ENCODE peak calls at places on chromosomes 2 and 18, in six cellular contexts. F, A, K, B, M and U are unnamed samples. For H4K20me1, the result is how much of the 10 kb centered on the place peaks cover.

GRCh38 chr18:2905802-2906521 is 59.2 kb downstream of the EMILIN2 start:
- DNase-seq in F (peak), B (peak), K (no peak), M (no peak), A (no peak), U (peak)

GRCh38 chr2:188922191-188922590 is 52.0 kb upstream of the COL3A1 start:
- DNase-seq in F (no peak), A (no peak), M (no peak), B (peak), K (no peak), U (no peak)

GRCh38 chr2:65316072-65316471 is 88.4 kb downstream of the ACTR2 start:
- DNase-seq in K (no peak), B (peak), M (no peak), A (no peak), F (peak), U (peak)

GRCh38 chr18:58728719-58729118 is 57.5 kb downstream of the MALT1 start:
- DNase-seq in M (no peak), A (no peak), K (no peak), F (no peak), B (no peak), U (no peak)

GRCh38 chr2:220277445-220277960 is 650.1 kb downstream of the SLC4A3 start:
- DNase-seq in B (peak), F (peak), M (no peak), A (no peak), K (peak), U (peak)

GRCh38 chr18:48540329-48541025 is 1.6 kb downstream of the CTIF start:
- DNase-seq in K (peak), F (peak), M (no peak), B (peak), A (peak), U (peak)

GRCh38 chr2:72137498-72138010 is 10.1 kb downstream of the CYP26B1 start:
- DNase-seq in B (peak), A (peak), F (peak), K (peak), M (no peak), U (peak)

GRCh38 chr18:79590191-79591039 is 89.2 kb upstream of the CTDP1 start:
- DNase-seq in A (no peak), F (peak), M (no peak), K (no peak), B (no peak), U (peak)

GRCh38 chr2:182784777-182785176 is 68.7 kb downstream of the DNAJC10 start:
- DNase-seq in F (peak), M (no peak), K (no peak), B (peak), A (peak), U (peak)

GRCh38 chr2:84849271-84849952 is 31.5 kb downstream of the TRABD2A start:
- DNase-seq in M (no peak), A (no peak), K (no peak), B (peak), F (peak), U (peak)

GRCh38 chr2:241813806-241814570 is 5.0 kb downstream of the NEU4 start:
- DNase-seq in K (no peak), F (no peak), A (no peak), M (peak), B (no peak), U (no peak)

GRCh38 chr18:38751897-38752296 is 1186.3 kb upstream of the CELF4 start:
- DNase-seq in M (no peak), F (peak), B (no peak), K (no peak), A (no peak), U (no peak)

GRCh38 chr2:169504651-169505050 is 4.9 kb upstream of the KLHL41 start:
- DNase-seq in A (no peak), M (no peak), B (no peak), F (no peak), K (no peak), U (no peak)

GRCh38 chr2:222883420-222883819 is 22.6 kb downstream of the ACSL3 start:
- DNase-seq in F (no peak), B (no peak), K (no peak), A (no peak), M (no peak), U (no peak)

GRCh38 chr2:200705305-200705985 is 106.3 kb upstream of the BZW1 start:
- DNase-seq in B (no peak), F (peak), M (no peak), K (no peak), A (no peak), U (no peak)

GRCh38 chr2:147013696-147014392 is 831.0 kb upstream of the ACVR2A start:
- DNase-seq in F (no peak), A (no peak), B (no peak), K (no peak), M (no peak), U (no peak)

GRCh38 chr2:218323526-218324472 is 31.5 kb upstream of the TMBIM1 start:
- DNase-seq in B (peak), K (peak), M (no peak), F (peak), A (no peak), U (peak)

GRCh38 chr18:9081940-9082339 is 20.6 kb upstream of the NDUFV2 start:
- DNase-seq in B (no peak), M (no peak), K (no peak), A (no peak), F (no peak), U (no peak)

GRCh38 chr2:238079874-238080327 is 19.1 kb downstream of the SCLY start:
- DNase-seq in M (no peak), K (no peak), F (no peak), B (peak), A (no peak), U (no peak)

GRCh38 chr2:203683932-203684556 is 22.4 kb upstream of the CD28 start:
- DNase-seq in F (peak), M (peak), A (no peak), B (peak), K (peak), U (peak)

GRCh38 chr2:69191672-69192071 is 178.7 kb downstream of the ANTXR1 start:
- DNase-seq in B (no peak), M (no peak), A (no peak), K (no peak), F (no peak), U (no peak)

GRCh38 chr2:184560603-184561002 is 37.7 kb upstream of the ZNF804A start:
- DNase-seq in K (peak), A (no peak), M (no peak), B (no peak), F (no peak), U (no peak)

GRCh38 chr2:154386186-154386585 is 312.3 kb upstream of the KCNJ3 start:
- DNase-seq in A (no peak), B (no peak), F (no peak), K (no peak), M (no peak), U (no peak)

GRCh38 chr2:128378231-128379020 is 59.8 kb upstream of the HS6ST1 start:
- DNase-seq in F (no peak), B (no peak), K (no peak), A (no peak), M (no peak), U (no peak)

GRCh38 chr2:70553584-70554337 is at the start of gene TGFA:
- DNase-seq in A (peak), K (peak), M (no peak), B (peak), F (peak), U (peak)

GRCh38 chr2:185215497-185215896 is 523.1 kb upstream of the FSIP2 start:
- DNase-seq in K (no peak), A (no peak), M (no peak), F (no peak), B (no peak), U (no peak)

GRCh38 chr18:63137999-63138448 is 181.5 kb downstream of the BCL2 start:
- DNase-seq in F (no peak), B (no peak), K (no peak), A (no peak), M (no peak), U (no peak)

GRCh38 chr2:2264416-2264815 is 66.7 kb downstream of the MYT1L start:
- DNase-seq in F (no peak), B (no peak), A (no peak), K (no peak), M (no peak), U (no peak)

GRCh38 chr2:235856820-235857185 is 311.4 kb downstream of the GBX2 start:
- DNase-seq in A (no peak), F (no peak), B (no peak), M (no peak), K (no peak), U (no peak)

GRCh38 chr2:134153481-134153880 is 100.4 kb upstream of the MGAT5 start:
- DNase-seq in F (no peak), B (no peak), A (no peak), K (no peak), M (no peak), U (no peak)

GRCh38 chr2:104846182-104846954 is 7.5 kb upstream of the POU3F3 start:
- DNase-seq in K (no peak), M (no peak), F (no peak), A (no peak), B (no peak), U (no peak)

GRCh38 chr2:20349457-20350034 is 1.1 kb downstream of the PUM2 start:
- DNase-seq in F (no peak), A (no peak), B (peak), M (no peak), K (no peak), U (peak)

GRCh38 chr2:29196792-29197788 is 81.9 kb downstream of the CLIP4 start:
- DNase-seq in M (peak), F (peak), A (peak), K (peak), B (peak), U (peak)

GRCh38 chr2:55862673-55863390 is 60.8 kb downstream of the EFEMP1 start:
- DNase-seq in A (no peak), K (peak), F (peak), B (peak), M (no peak), U (peak)

GRCh38 chr2:132585982-132586608 is 83.9 kb downstream of the LYPD1 start:
- DNase-seq in B (no peak), K (no peak), M (no peak), F (no peak), A (no peak), U (no peak)

GRCh38 chr2:132589060-132589765 is 80.8 kb downstream of the LYPD1 start:
- DNase-seq in K (no peak), A (no peak), F (no peak), M (no peak), B (no peak), U (no peak)

GRCh38 chr2:132586835-132587234 is 83.2 kb downstream of the LYPD1 start:
- DNase-seq in K (no peak), M (no peak), A (no peak), F (no peak), B (no peak), U (no peak)

GRCh38 chr2:132589966-132590365 is 80.0 kb downstream of the LYPD1 start:
- DNase-seq in A (no peak), B (no peak), M (no peak), K (no peak), F (no peak), U (no peak)

DNA sequence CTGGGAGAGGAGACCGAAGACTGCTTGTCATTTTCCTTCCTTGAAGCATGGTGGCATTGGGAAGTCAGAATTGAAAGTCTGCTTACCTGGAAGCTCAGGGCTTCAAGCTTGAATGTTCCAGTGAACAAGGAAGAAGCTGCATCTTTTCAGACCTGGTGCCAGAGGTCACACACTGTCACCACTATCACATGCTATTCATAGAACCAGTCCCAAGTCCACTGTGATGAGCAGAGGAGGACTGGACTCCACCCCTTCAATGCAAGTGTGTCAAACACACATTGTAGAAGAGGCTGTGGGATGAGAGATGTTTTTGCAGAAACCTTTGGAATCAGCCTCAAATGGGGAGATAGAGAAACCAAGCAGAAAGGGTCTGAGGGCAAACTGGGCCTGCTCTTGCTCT is 81.4 kb downstream of the LYPD1 start:
- DNase-seq in F (no peak), B (no peak), K (no peak), A (no peak), M (no peak), U (no peak)
- TF ChIP-seq EZH2 in F (no peak), B (no peak), K (no peak), A (no peak), M (no peak), U (no peak)

DNA sequence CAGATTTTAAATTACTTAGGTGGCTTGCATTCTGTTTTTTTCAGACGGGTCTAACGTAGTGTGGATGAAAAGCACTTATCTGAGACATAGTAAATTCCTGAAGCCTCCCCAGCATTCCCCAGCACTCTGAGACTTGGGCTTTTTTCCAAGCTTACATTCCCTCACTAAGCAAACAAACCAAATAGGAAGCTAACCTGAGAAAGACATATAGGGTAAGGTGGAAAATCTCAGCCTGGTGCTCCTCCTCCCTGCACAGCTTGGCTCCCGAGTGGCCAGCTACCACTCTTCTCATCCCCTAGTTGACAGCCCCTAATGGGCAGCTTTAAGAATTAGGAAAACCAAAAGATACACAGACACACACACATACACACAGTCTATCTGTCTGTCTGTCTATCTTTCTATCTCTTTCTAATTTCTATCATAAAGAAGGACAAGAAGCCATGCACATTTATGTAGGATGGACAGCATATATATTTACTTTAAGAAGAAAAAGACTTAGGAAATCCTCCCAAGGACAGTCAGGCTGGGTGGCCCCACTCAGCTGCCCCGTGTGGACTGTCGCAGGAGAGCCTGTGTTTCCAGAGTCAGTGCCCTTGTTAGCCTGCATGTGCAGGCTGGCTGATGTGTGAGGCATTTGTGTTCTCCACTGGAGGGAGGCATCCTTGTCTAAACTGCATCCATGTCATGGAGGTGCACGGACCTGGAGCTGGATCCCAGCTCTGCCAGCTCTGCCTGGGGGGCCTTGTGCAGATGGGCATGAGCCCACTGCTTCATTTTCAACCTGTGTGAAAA is 8.2 kb downstream of the CNNM3 start:
- DNase-seq in F (no peak), M (no peak), K (no peak), A (no peak), B (peak), U (no peak)
- H4K20me1 ChIP-seq in F (under half), M (under half), K (under half), A (under half), B (under half), U (under half)

GRCh38 chr2:17878222-17879136 is at the start of gene KCNS3:
- DNase-seq in K (peak), A (peak), B (peak), M (no peak), F (no peak), U (peak)
- TF ChIP-seq EZH2 in K (no peak), A (no peak), B (no peak), M (no peak), F (peak), U (peak)

GRCh38 chr18:55453186-55453585 is 134.8 kb downstream of the TCF4 start:
- DNase-seq in K (no peak), F (no peak), M (no peak), B (no peak), A (no peak), U (peak)
- H4K20me1 ChIP-seq in K (under half), F (under half), M (under half), B (under half), A (under half), U (under half)

GRCh38 chr2:142130111-142131015 is 453 bp downstream of the LRP1B start:
- DNase-seq in F (peak), K (peak), B (peak), A (no peak), M (no peak), U (peak)
- TF ChIP-seq EZH2 in F (no peak), K (no peak), B (no peak), A (no peak), M (no peak), U (no peak)